ENCODE peak calls at places on chromosomes 12 and 14, in eight cellular contexts. One of them, this sample, is unnamed.

GRCh38 chr12:112599871-112600270 is 181.1 kb downstream of the PTPN11 start:
- DNase-seq in kidney epithelial cell: no peak
- DNase-seq in endodermal cell: no peak
- DNase-seq in mammary epithelial cell: peak; percentile 70
- DNase-seq in lower lobe of right lung: no peak
- DNase-seq in GM23338: no peak
- DNase-seq in nephron progenitor cell: no peak
- DNase-seq in colonic mucosa: no peak
- DNase-seq in this sample: peak; percentile 63

GRCh38 chr14:94481468-94482131 is 5.6 kb upstream of the SERPINA9 start:
- DNase-seq in kidney epithelial cell: no peak
- DNase-seq in nephron progenitor cell: no peak
- DNase-seq in lower lobe of right lung: no peak
- DNase-seq in colonic mucosa: no peak
- DNase-seq in GM23338: no peak
- DNase-seq in endodermal cell: no peak
- DNase-seq in mammary epithelial cell: peak; percentile 76
- DNase-seq in this sample: peak; percentile 6

GRCh38 chr12:48336564-48336963 is 14.2 kb downstream of the ZNF641 start:
- DNase-seq in lower lobe of right lung: no peak
- DNase-seq in endodermal cell: peak; percentile 83
- DNase-seq in colonic mucosa: no peak
- DNase-seq in kidney epithelial cell: no peak
- DNase-seq in GM23338: peak; percentile 53
- DNase-seq in mammary epithelial cell: no peak
- DNase-seq in nephron progenitor cell: no peak
- DNase-seq in this sample: no peak

GRCh38 chr12:25155031-25155576 is 39.9 kb downstream of the DNAI7 start:
- DNase-seq in lower lobe of right lung: no peak
- DNase-seq in GM23338: peak; percentile 58
- DNase-seq in nephron progenitor cell: no peak
- DNase-seq in mammary epithelial cell: no peak
- DNase-seq in kidney epithelial cell: peak; percentile 4
- DNase-seq in endodermal cell: no peak
- DNase-seq in colonic mucosa: no peak
- DNase-seq in this sample: peak; percentile 43

GRCh38 chr14:95875831-95876768 is 532 bp upstream of the TUNAR start:
- DNase-seq in endodermal cell: peak; percentile 82
- DNase-seq in GM23338: peak; percentile 82
- DNase-seq in mammary epithelial cell: no peak
- DNase-seq in lower lobe of right lung: no peak
- DNase-seq in kidney epithelial cell: no peak
- DNase-seq in nephron progenitor cell: peak; percentile 69
- DNase-seq in colonic mucosa: no peak
- DNase-seq in this sample: peak; percentile 55

GRCh38 chr14:68659021-68659931 is 133.6 kb downstream of the ZFP36L1 start:
- DNase-seq in GM23338: no peak
- DNase-seq in endodermal cell: no peak
- DNase-seq in nephron progenitor cell: peak; percentile 32
- DNase-seq in lower lobe of right lung: no peak
- DNase-seq in mammary epithelial cell: no peak
- DNase-seq in kidney epithelial cell: no peak
- DNase-seq in colonic mucosa: no peak
- DNase-seq in this sample: peak; percentile 64

GRCh38 chr12:108649668-108650067 is 16.0 kb upstream of the SELPLG start:
- DNase-seq in nephron progenitor cell: no peak
- DNase-seq in kidney epithelial cell: peak; percentile 65
- DNase-seq in colonic mucosa: no peak
- DNase-seq in lower lobe of right lung: no peak
- DNase-seq in mammary epithelial cell: peak; percentile 75
- DNase-seq in GM23338: no peak
- DNase-seq in endodermal cell: peak; percentile 36
- DNase-seq in this sample: peak; percentile 75

GRCh38 chr14:93017341-93017797 is 94.4 kb downstream of the CHGA start:
- DNase-seq in lower lobe of right lung: no peak
- DNase-seq in colonic mucosa: no peak
- DNase-seq in kidney epithelial cell: no peak
- DNase-seq in nephron progenitor cell: no peak
- DNase-seq in endodermal cell: no peak
- DNase-seq in mammary epithelial cell: no peak
- DNase-seq in GM23338: no peak
- DNase-seq in this sample: no peak

GRCh38 chr12:12901158-12901791 is 9.9 kb downstream of the GPRC5A start:
- DNase-seq in mammary epithelial cell: peak; percentile 96
- DNase-seq in nephron progenitor cell: no peak
- DNase-seq in endodermal cell: peak; percentile 58
- DNase-seq in kidney epithelial cell: peak; percentile 93
- DNase-seq in GM23338: no peak
- DNase-seq in lower lobe of right lung: no peak
- DNase-seq in colonic mucosa: peak; percentile 62
- DNase-seq in this sample: no peak

GRCh38 chr12:108907861-108908302 is 28.0 kb downstream of the DAO start:
- DNase-seq in nephron progenitor cell: no peak
- DNase-seq in GM23338: peak; percentile 33
- DNase-seq in kidney epithelial cell: peak; percentile 2
- DNase-seq in mammary epithelial cell: peak; percentile 58
- DNase-seq in lower lobe of right lung: no peak
- DNase-seq in endodermal cell: no peak
- DNase-seq in colonic mucosa: no peak
- DNase-seq in this sample: no peak

GRCh38 chr14:43204816-43205215 is 1302.3 kb downstream of the FSCB start:
- DNase-seq in endodermal cell: no peak
- DNase-seq in kidney epithelial cell: peak; percentile 5
- DNase-seq in nephron progenitor cell: no peak
- DNase-seq in colonic mucosa: no peak
- DNase-seq in GM23338: no peak
- DNase-seq in lower lobe of right lung: no peak
- DNase-seq in mammary epithelial cell: no peak
- DNase-seq in this sample: no peak

GRCh38 chr12:13203028-13203922 is 6.7 kb downstream of the EMP1 start:
- DNase-seq in lower lobe of right lung: peak; percentile 50
- DNase-seq in nephron progenitor cell: no peak
- DNase-seq in colonic mucosa: no peak
- DNase-seq in GM23338: peak; percentile 83
- DNase-seq in mammary epithelial cell: no peak
- DNase-seq in endodermal cell: peak; percentile 93
- DNase-seq in kidney epithelial cell: no peak
- DNase-seq in this sample: peak; percentile 71

GRCh38 chr14:34302654-34303053 is 159.4 kb downstream of the SPTSSA start:
- DNase-seq in kidney epithelial cell: no peak
- DNase-seq in endodermal cell: no peak
- DNase-seq in lower lobe of right lung: no peak
- DNase-seq in nephron progenitor cell: no peak
- DNase-seq in GM23338: no peak
- DNase-seq in mammary epithelial cell: no peak
- DNase-seq in colonic mucosa: peak; percentile 35
- DNase-seq in this sample: no peak

GRCh38 chr12:73833746-73834145 is 703.9 kb upstream of the ATXN7L3B start:
- DNase-seq in nephron progenitor cell: no peak
- DNase-seq in lower lobe of right lung: no peak
- DNase-seq in kidney epithelial cell: no peak
- DNase-seq in endodermal cell: no peak
- DNase-seq in GM23338: no peak
- DNase-seq in mammary epithelial cell: no peak
- DNase-seq in colonic mucosa: no peak
- DNase-seq in this sample: no peak

GRCh38 chr14:56199095-56199975 is 81.1 kb downstream of the PELI2 start:
- DNase-seq in endodermal cell: no peak
- DNase-seq in nephron progenitor cell: no peak
- DNase-seq in colonic mucosa: no peak
- DNase-seq in kidney epithelial cell: peak; percentile 93
- DNase-seq in mammary epithelial cell: peak; percentile 17
- DNase-seq in GM23338: no peak
- DNase-seq in lower lobe of right lung: no peak
- DNase-seq in this sample: peak; percentile 98

GRCh38 chr12:122197612-122197966 is 5.9 kb upstream of the B3GNT4 start:
- DNase-seq in endodermal cell: no peak
- DNase-seq in GM23338: no peak
- DNase-seq in colonic mucosa: no peak
- DNase-seq in kidney epithelial cell: no peak
- DNase-seq in mammary epithelial cell: no peak
- DNase-seq in nephron progenitor cell: no peak
- DNase-seq in lower lobe of right lung: no peak
- DNase-seq in this sample: no peak

GRCh38 chr12:29350080-29350479 is 30.9 kb downstream of the ERGIC2 start:
- DNase-seq in nephron progenitor cell: no peak
- DNase-seq in lower lobe of right lung: no peak
- DNase-seq in GM23338: no peak
- DNase-seq in kidney epithelial cell: peak; percentile 2
- DNase-seq in colonic mucosa: no peak
- DNase-seq in mammary epithelial cell: peak; percentile 29
- DNase-seq in endodermal cell: no peak
- DNase-seq in this sample: peak; percentile 70

GRCh38 chr12:34599530-34600513 is 577.5 kb downstream of the ALG10 start:
- DNase-seq in lower lobe of right lung: no peak
- DNase-seq in kidney epithelial cell: no peak
- DNase-seq in endodermal cell: peak; percentile 26
- DNase-seq in mammary epithelial cell: no peak
- DNase-seq in nephron progenitor cell: no peak
- DNase-seq in GM23338: no peak
- DNase-seq in colonic mucosa: no peak
- DNase-seq in this sample: no peak

GRCh38 chr14:74922752-74923401 is at the start of gene RPS6KL1:
- DNase-seq in endodermal cell: peak; percentile 95
- DNase-seq in colonic mucosa: peak; percentile 86
- DNase-seq in nephron progenitor cell: peak; percentile 88
- DNase-seq in mammary epithelial cell: peak; percentile 65
- DNase-seq in GM23338: peak; percentile 97
- DNase-seq in kidney epithelial cell: peak; percentile 54
- DNase-seq in lower lobe of right lung: peak; percentile 88
- DNase-seq in this sample: peak; percentile 76

GRCh38 chr14:89836830-89837469 is 117.6 kb downstream of the EFCAB11 start:
- DNase-seq in endodermal cell: no peak
- DNase-seq in colonic mucosa: no peak
- DNase-seq in kidney epithelial cell: no peak
- DNase-seq in GM23338: no peak
- DNase-seq in lower lobe of right lung: no peak
- DNase-seq in nephron progenitor cell: no peak
- DNase-seq in mammary epithelial cell: no peak
- DNase-seq in this sample: no peak

GRCh38 chr14:103105580-103106168 is 11.1 kb downstream of the EXOC3L4 start:
- DNase-seq in colonic mucosa: peak; percentile 56
- DNase-seq in lower lobe of right lung: no peak
- DNase-seq in nephron progenitor cell: no peak
- DNase-seq in mammary epithelial cell: no peak
- DNase-seq in kidney epithelial cell: no peak
- DNase-seq in endodermal cell: peak; percentile 66
- DNase-seq in GM23338: no peak
- DNase-seq in this sample: no peak

GRCh38 chr12:93514853-93515252 is 47.5 kb downstream of the MRPL42 start:
- DNase-seq in endodermal cell: no peak
- DNase-seq in nephron progenitor cell: no peak
- DNase-seq in GM23338: no peak
- DNase-seq in colonic mucosa: no peak
- DNase-seq in kidney epithelial cell: no peak
- DNase-seq in lower lobe of right lung: no peak
- DNase-seq in mammary epithelial cell: peak; percentile 27
- DNase-seq in this sample: peak; percentile 52

GRCh38 chr14:49993565-49993964 is 100.7 kb downstream of the ARF6 start:
- DNase-seq in mammary epithelial cell: no peak
- DNase-seq in nephron progenitor cell: no peak
- DNase-seq in kidney epithelial cell: no peak
- DNase-seq in lower lobe of right lung: no peak
- DNase-seq in colonic mucosa: no peak
- DNase-seq in endodermal cell: no peak
- DNase-seq in GM23338: no peak
- DNase-seq in this sample: no peak

GRCh38 chr14:22047105-22047504 is 373.5 kb upstream of the OR4E1 start:
- DNase-seq in kidney epithelial cell: no peak
- DNase-seq in nephron progenitor cell: no peak
- DNase-seq in GM23338: peak; percentile 80
- DNase-seq in colonic mucosa: no peak
- DNase-seq in mammary epithelial cell: peak; percentile 45
- DNase-seq in lower lobe of right lung: no peak
- DNase-seq in endodermal cell: no peak
- DNase-seq in this sample: no peak
- TF ChIP-seq CTCF in kidney epithelial cell: peak; percentile 48
- TF ChIP-seq CTCF in nephron progenitor cell: peak; percentile 42
- TF ChIP-seq CTCF in GM23338: peak; percentile 61
- TF ChIP-seq CTCF in colonic mucosa: no peak
- TF ChIP-seq CTCF in mammary epithelial cell: peak; percentile 49
- TF ChIP-seq CTCF in lower lobe of right lung: peak; percentile 24
- TF ChIP-seq CTCF in endodermal cell: peak; percentile 73
- TF ChIP-seq CTCF in this sample: no peak

DNA sequence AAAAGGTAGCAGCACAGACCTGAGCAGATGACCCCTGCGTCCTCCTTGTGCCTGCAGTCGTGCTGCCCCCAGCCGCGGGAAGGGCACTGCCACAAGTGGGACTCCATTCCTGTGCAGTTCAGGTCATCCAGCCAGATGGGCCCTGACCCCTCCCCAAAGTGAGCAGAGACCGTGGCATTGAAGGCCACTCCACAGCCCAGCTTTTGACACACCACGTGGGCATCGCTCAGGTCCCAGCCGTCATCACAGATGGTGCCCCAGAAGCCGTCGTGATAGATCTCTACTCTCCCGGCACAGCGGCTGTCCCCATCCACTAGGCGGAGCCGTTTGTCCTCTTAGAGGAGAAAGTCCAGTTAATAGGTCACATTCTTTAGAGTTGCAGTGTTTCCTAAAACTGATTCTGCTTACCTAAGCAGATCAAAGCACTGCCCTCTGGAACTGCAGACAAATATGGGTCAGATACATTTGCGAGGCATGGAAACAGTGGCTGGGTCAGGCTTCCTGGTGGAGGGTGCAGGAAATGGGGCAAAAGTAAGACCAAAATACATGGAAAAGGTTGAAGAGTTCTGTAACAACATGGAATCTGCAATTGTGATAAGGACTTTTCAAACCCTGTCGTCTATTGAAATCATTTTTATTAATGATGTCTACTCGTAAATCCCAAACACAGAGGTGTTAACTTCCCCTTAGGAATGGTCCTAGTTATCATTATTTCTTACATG is 69.4 kb downstream of the CD163L1 start:
- DNase-seq in kidney epithelial cell: no peak
- DNase-seq in GM23338: peak; percentile 91
- DNase-seq in endodermal cell: peak; percentile 92
- DNase-seq in colonic mucosa: peak; percentile 40
- DNase-seq in nephron progenitor cell: peak; percentile 47
- DNase-seq in lower lobe of right lung: peak; percentile 61
- DNase-seq in mammary epithelial cell: peak; percentile 9
- DNase-seq in this sample: peak; percentile 4
- TF ChIP-seq CTCF in kidney epithelial cell: peak; percentile 31
- TF ChIP-seq CTCF in GM23338: peak; percentile 91
- TF ChIP-seq CTCF in endodermal cell: peak; percentile 95
- TF ChIP-seq CTCF in colonic mucosa: peak; percentile 35
- TF ChIP-seq CTCF in nephron progenitor cell: peak; percentile 32
- TF ChIP-seq CTCF in lower lobe of right lung: peak; percentile 48
- TF ChIP-seq CTCF in mammary epithelial cell: peak; percentile 34
- TF ChIP-seq CTCF in this sample: peak; percentile 18

GRCh38 chr14:66568220-66568619 is 60.3 kb downstream of the GPHN start:
- DNase-seq in colonic mucosa: no peak
- DNase-seq in kidney epithelial cell: no peak
- DNase-seq in mammary epithelial cell: no peak
- DNase-seq in lower lobe of right lung: no peak
- DNase-seq in GM23338: no peak
- DNase-seq in nephron progenitor cell: no peak
- DNase-seq in endodermal cell: no peak
- DNase-seq in this sample: peak; percentile 4
- TF ChIP-seq CTCF in colonic mucosa: no peak
- TF ChIP-seq CTCF in kidney epithelial cell: no peak
- TF ChIP-seq CTCF in mammary epithelial cell: no peak
- TF ChIP-seq CTCF in lower lobe of right lung: no peak
- TF ChIP-seq CTCF in GM23338: no peak
- TF ChIP-seq CTCF in nephron progenitor cell: no peak
- TF ChIP-seq CTCF in endodermal cell: no peak
- TF ChIP-seq CTCF in this sample: no peak

GRCh38 chr12:54140958-54141388 is 47.8 kb downstream of the SMUG1 start:
- DNase-seq in mammary epithelial cell: no peak
- DNase-seq in lower lobe of right lung: no peak
- DNase-seq in GM23338: peak; percentile 63
- DNase-seq in kidney epithelial cell: no peak
- DNase-seq in nephron progenitor cell: no peak
- DNase-seq in endodermal cell: peak; percentile 83
- DNase-seq in colonic mucosa: no peak
- DNase-seq in this sample: peak; percentile 14
- TF ChIP-seq CTCF in mammary epithelial cell: no peak
- TF ChIP-seq CTCF in lower lobe of right lung: no peak
- TF ChIP-seq CTCF in GM23338: no peak
- TF ChIP-seq CTCF in kidney epithelial cell: no peak
- TF ChIP-seq CTCF in nephron progenitor cell: no peak
- TF ChIP-seq CTCF in endodermal cell: peak; percentile 18
- TF ChIP-seq CTCF in colonic mucosa: no peak
- TF ChIP-seq CTCF in this sample: no peak

This sample was measured in cardiac muscle cell.